ENCODE peak calls at places on chromosomes 16 and 17, in six cellular contexts. M, F, C, E, Y and Z are unnamed samples.

GRCh38 chr17:27546624-27547300 is 84.2 kb upstream of the LGALS9 start:
- DNase-seq in F (no peak), C (no peak), M (peak), Y (no peak), E (no peak), Z (no peak)

GRCh38 chr16:49743206-49743470 is 112.8 kb downstream of the ZNF423 start:
- DNase-seq in E (no peak), C (no peak), M (no peak), F (no peak), Y (no peak), Z (no peak)

GRCh38 chr16:51276335-51276734 is 125.3 kb upstream of the SALL1 start:
- DNase-seq in C (no peak), Y (no peak), F (no peak), E (no peak), M (no peak), Z (no peak)

GRCh38 chr17:21025446-21025845 is 17.4 kb downstream of the USP22 start:
- DNase-seq in E (no peak), Y (no peak), F (no peak), M (no peak), C (peak), Z (no peak)

GRCh38 chr16:84759061-84759460 is 59.3 kb downstream of the USP10 start:
- DNase-seq in F (no peak), Y (no peak), C (peak), E (no peak), M (no peak), Z (no peak)

GRCh38 chr17:55440391-55440790 is 18.8 kb upstream of the MMD start:
- DNase-seq in Y (no peak), C (no peak), F (no peak), M (no peak), E (no peak), Z (no peak)

GRCh38 chr17:28745052-28745776 is 1.4 kb downstream of the TRAF4 start:
- DNase-seq in M (peak), Y (no peak), E (peak), C (no peak), F (no peak), Z (peak)

GRCh38 chr17:70775667-70776066 is 606.3 kb downstream of the KCNJ2 start:
- DNase-seq in E (no peak), Y (no peak), C (no peak), F (no peak), M (no peak), Z (peak)

GRCh38 chr17:44354582-44355309 is 8.9 kb downstream of the FAM171A2 start:
- DNase-seq in M (peak), Y (peak), E (peak), C (no peak), F (no peak), Z (no peak)

GRCh38 chr16:22322741-22323140 is 25.5 kb downstream of the POLR3E start:
- DNase-seq in E (peak), C (no peak), Y (peak), M (no peak), F (no peak), Z (no peak)

GRCh38 chr17:39270923-39271322 is 45.2 kb upstream of the STAC2 start:
- DNase-seq in C (peak), Y (no peak), F (no peak), E (peak), M (no peak), Z (peak)

GRCh38 chr16:11017499-11017898 is 73.1 kb downstream of the CLEC16A start:
- DNase-seq in E (no peak), C (no peak), Y (no peak), F (no peak), M (no peak), Z (no peak)

GRCh38 chr16:990516-991291 is 9.1 kb downstream of the SOX8 start:
- DNase-seq in F (no peak), Y (no peak), M (no peak), C (no peak), E (no peak), Z (no peak)

GRCh38 chr16:19393226-19394074 is 24.2 kb upstream of the TMC5 start:
- DNase-seq in M (no peak), E (no peak), Y (no peak), C (peak), F (no peak), Z (no peak)

DNA sequence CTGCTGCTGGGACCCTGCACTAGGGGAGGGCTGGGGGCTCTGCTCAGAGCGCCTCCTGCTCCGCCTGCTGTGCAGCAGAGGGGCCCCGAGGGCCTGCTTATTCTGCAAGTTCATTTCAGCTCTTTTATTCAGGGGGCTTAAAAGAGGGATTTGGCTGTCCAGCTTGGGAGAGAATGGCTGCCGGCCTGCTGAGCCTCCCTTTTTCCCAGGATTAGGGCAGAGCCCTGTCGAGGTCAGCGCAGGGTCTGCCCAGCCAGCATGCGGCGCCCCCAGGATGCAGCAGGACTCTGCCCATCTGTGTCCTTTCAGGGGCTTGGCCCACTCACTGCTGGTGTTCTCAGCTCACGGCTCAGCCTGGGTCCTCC is 1.1 kb downstream of the SMIM5 start:
- DNase-seq in M (no peak), C (no peak), E (no peak), F (no peak), Y (no peak), Z (no peak)
- H3K4me3 ChIP-seq in M (no peak), C (no peak), E (no peak), F (no peak), Y (no peak), Z (no peak)

DNA sequence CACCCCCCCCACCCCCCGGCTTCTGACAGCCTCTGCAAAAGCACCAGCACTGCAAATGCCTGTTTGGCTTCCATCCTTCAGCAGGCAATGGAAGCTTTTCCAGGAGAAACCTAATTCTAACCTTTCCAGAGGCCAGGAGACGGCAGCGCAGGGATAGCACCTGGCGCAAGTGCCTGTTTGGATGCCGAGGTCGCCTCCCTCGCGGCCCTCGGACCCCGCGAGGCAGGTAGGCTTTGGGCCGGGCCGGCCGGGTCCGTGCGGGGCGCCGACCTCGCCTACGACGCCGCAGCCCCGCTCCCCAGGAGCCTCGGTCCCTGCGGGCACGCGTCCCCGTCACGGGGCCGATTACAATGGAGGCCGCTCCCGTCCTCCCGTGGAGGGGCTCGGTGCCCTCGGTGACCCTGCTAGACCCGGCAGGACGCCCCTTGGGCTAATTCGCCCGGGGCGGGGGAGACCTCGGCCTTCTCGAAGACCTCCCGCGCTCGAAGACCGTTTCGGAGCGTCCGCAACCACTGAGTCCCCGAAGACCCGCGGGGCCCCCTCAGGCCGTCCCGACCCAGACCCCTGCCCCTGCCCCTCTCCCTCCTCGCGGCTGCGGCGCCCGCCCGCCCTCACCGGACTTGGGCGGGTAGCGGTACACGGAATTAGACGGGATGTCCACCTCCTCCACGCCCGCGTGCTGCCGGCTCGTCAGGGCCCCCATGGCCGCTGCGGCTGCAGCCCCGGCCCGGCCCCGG is 587 bp downstream of the RNF157 start:
- DNase-seq in Y (no peak), C (no peak), M (peak), F (no peak), E (peak), Z (no peak)
- H3K4me3 ChIP-seq in Y (peak), C (peak), M (peak), F (peak), E (peak), Z (peak)

DNA sequence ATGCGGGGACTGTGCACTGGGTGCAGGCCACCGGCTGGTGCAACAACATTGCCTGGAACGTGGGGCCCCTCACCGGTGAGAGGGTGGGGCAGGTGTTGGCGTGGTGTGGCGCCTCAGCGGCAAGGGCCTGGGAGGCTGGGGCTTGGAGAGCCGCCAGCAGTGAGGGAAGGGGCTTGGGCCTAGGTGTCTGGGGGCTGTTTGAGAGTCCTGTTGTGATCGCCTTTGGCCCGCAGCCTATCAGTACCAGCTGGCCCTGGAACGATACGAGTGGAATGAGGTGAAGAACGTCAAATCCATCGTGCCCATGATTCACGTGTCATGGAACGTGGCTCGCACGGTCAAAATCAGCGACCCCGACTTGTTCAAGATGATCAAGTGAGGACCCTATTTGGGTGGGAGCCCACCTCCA is 2.6 kb upstream of the TMEM88 start:
- DNase-seq in M (peak), E (peak), Y (no peak), C (no peak), F (no peak), Z (no peak)
- H3K4me3 ChIP-seq in M (no peak), E (no peak), Y (no peak), C (no peak), F (no peak), Z (no peak)

GRCh38 chr17:48595107-48595999 is 1.8 kb upstream of the HOXB5 start:
- DNase-seq in Y (no peak), M (no peak), F (no peak), C (no peak), E (peak), Z (no peak)

GRCh38 chr17:48593126-48593829 is at the start of gene HOXB5:
- DNase-seq in F (no peak), M (no peak), C (no peak), E (peak), Y (no peak), Z (no peak)

GRCh38 chr17:48594412-48595106 is 980 bp upstream of the HOXB5 start:
- DNase-seq in Y (no peak), E (peak), F (no peak), C (no peak), M (no peak), Z (no peak)

GRCh38 chr17:48592592-48592991 is 987 bp downstream of the HOXB5 start:
- DNase-seq in Y (no peak), E (peak), C (no peak), M (no peak), F (no peak), Z (no peak)

DNA sequence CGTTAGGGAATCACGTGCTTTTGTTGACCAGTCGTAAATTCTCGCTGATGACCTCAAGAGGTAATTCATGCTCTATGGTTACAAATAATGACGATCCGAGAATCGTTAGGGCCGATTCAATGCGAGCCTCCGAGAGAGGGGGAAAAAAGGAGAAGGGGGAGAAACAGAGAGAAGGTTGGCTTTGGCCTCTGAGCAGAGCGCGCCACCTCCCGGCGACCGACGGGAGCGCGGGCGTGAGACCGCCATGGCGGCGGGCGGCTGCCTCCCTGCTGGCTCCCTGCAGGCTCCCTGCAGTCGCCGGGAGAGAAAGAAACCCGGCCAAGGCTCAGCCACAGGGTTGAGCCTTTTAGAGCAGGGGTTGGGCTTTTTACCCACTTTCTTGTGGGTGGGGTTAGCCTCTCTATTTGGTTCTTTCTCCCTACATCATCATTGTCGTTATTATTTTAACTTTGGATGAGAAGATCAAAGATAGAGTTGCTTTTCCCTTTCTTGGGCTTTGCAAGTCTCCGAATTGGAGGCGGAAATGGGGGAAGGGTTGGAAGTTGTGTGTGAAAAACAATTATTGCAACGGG is 347 bp upstream of the HOXB5 start:
- DNase-seq in E (peak), M (peak), Y (peak), C (peak), F (no peak), Z (no peak)
- H3K4me3 ChIP-seq in E (no peak), M (no peak), Y (peak), C (peak), F (no peak), Z (peak)

GRCh38 chr16:58024347-58024672 is 1.2 kb upstream of the MMP15 start:
- DNase-seq in Y (no peak), C (no peak), E (no peak), F (no peak), M (no peak), Z (no peak)
- H3K4me3 ChIP-seq in Y (peak), C (no peak), E (peak), F (no peak), M (peak), Z (no peak)